ENCODE peak calls at places on chromosome 18, in six cellular contexts. X is fibroblast of lung, Z is tibial nerve, P is ovary, Q is A549, T is right atrium auricular region. S is an unnamed sample. For H3K4me1, the result is how much of the 10 kb centered on the place peaks cover.

GRCh38 chr18:23209796-23210195 is 74.5 kb downstream of the CABLES1 start:
- DNase-seq in X (no peak), Z (no peak), P (no peak), Q (no peak), T (no peak), S (no peak)

GRCh38 chr18:23250893-23251656 is 115.8 kb downstream of the CABLES1 start:
- DNase-seq in X (peak), Z (peak), P (no peak), Q (no peak), T (peak), S (no peak)

GRCh38 chr18:50042611-50043010 is 152.3 kb downstream of the MYO5B start:
- DNase-seq in X (no peak), Z (no peak), P (no peak), Q (no peak), T (no peak), S (no peak)

GRCh38 chr18:36759167-36759776 is 69.5 kb downstream of the TPGS2 start:
- DNase-seq in X (no peak), Z (no peak), P (no peak), Q (no peak), T (no peak), S (no peak)

GRCh38 chr18:34738173-34738894 is 28.2 kb downstream of the DTNA start:
- DNase-seq in X (peak), Z (no peak), P (no peak), Q (no peak), T (no peak), S (no peak)

GRCh38 chr18:79507546-79508480 is 112.1 kb downstream of the NFATC1 start:
- DNase-seq in X (peak), Z (peak), P (peak), Q (no peak), T (peak), S (peak)

GRCh38 chr18:23108496-23108895 is 26.8 kb upstream of the CABLES1 start:
- DNase-seq in X (no peak), Z (no peak), P (no peak), Q (no peak), T (no peak), S (no peak)

GRCh38 chr18:26307161-26307773 is 81.0 kb downstream of the TAF4B start:
- DNase-seq in X (peak), Z (peak), P (no peak), Q (peak), T (no peak), S (no peak)

GRCh38 chr18:61992285-61992684 is 99.5 kb upstream of the RNF152 start:
- DNase-seq in X (peak), Z (no peak), P (no peak), Q (no peak), T (no peak), S (no peak)

GRCh38 chr18:323253-323622 is 55.4 kb upstream of the THOC1 start:
- DNase-seq in X (peak), Z (no peak), P (no peak), Q (no peak), T (no peak), S (no peak)

GRCh38 chr18:48799724-48800315 is 150.9 kb downstream of the SMAD7 start:
- DNase-seq in X (no peak), Z (no peak), P (peak), Q (no peak), T (peak), S (no peak)

GRCh38 chr18:34880882-34881852 is 160.0 kb upstream of the MAPRE2 start:
- DNase-seq in X (peak), Z (no peak), P (no peak), Q (no peak), T (no peak), S (no peak)

GRCh38 chr18:77118256-77119090 is 14.1 kb downstream of the MBP start:
- DNase-seq in X (no peak), Z (no peak), P (no peak), Q (no peak), T (no peak), S (no peak)

GRCh38 chr18:22211660-22212059 is 42.3 kb downstream of the GATA6 start:
- DNase-seq in X (no peak), Z (no peak), P (no peak), Q (no peak), T (no peak), S (no peak)

GRCh38 chr18:49845629-49846252 is 32.4 kb upstream of the ACAA2 start:
- DNase-seq in X (no peak), Z (peak), P (no peak), Q (no peak), T (peak), S (no peak)

GRCh38 chr18:49967914-49968313 is 154.6 kb upstream of the ACAA2 start:
- DNase-seq in X (no peak), Z (no peak), P (no peak), Q (no peak), T (no peak), S (no peak)

GRCh38 chr18:22020127-22020866 is 149.1 kb upstream of the GATA6 start:
- DNase-seq in X (no peak), Z (no peak), P (no peak), Q (no peak), T (no peak), S (peak)

GRCh38 chr18:75183524-75183923 is 25.4 kb downstream of the PTGR3 start:
- DNase-seq in X (no peak), Z (no peak), P (no peak), Q (no peak), T (peak), S (no peak)

GRCh38 chr18:49597152-49597551 is 35.3 kb downstream of the LIPG start:
- DNase-seq in X (no peak), Z (no peak), P (no peak), Q (no peak), T (no peak), S (no peak)

GRCh38 chr18:607930-608329 is 11.1 kb downstream of the CLUL1 start:
- DNase-seq in X (no peak), Z (no peak), P (no peak), Q (no peak), T (no peak), S (no peak)

GRCh38 chr18:10659594-10659993 is 133.8 kb downstream of the NAPG start:
- DNase-seq in X (no peak), Z (no peak), P (no peak), Q (no peak), T (no peak), S (no peak)

GRCh38 chr18:55296761-55297160 is 291.2 kb downstream of the TCF4 start:
- DNase-seq in X (no peak), Z (no peak), P (no peak), Q (no peak), T (no peak), S (no peak)

GRCh38 chr18:55588876-55589595 is 1.0 kb upstream of the TCF4 start:
- DNase-seq in X (peak), Z (no peak), P (no peak), Q (no peak), T (no peak), S (no peak)

GRCh38 chr18:37578886-37579513 is 13.4 kb upstream of the CELF4 start:
- DNase-seq in X (peak), Z (no peak), P (no peak), Q (peak), T (no peak), S (no peak)

DNA sequence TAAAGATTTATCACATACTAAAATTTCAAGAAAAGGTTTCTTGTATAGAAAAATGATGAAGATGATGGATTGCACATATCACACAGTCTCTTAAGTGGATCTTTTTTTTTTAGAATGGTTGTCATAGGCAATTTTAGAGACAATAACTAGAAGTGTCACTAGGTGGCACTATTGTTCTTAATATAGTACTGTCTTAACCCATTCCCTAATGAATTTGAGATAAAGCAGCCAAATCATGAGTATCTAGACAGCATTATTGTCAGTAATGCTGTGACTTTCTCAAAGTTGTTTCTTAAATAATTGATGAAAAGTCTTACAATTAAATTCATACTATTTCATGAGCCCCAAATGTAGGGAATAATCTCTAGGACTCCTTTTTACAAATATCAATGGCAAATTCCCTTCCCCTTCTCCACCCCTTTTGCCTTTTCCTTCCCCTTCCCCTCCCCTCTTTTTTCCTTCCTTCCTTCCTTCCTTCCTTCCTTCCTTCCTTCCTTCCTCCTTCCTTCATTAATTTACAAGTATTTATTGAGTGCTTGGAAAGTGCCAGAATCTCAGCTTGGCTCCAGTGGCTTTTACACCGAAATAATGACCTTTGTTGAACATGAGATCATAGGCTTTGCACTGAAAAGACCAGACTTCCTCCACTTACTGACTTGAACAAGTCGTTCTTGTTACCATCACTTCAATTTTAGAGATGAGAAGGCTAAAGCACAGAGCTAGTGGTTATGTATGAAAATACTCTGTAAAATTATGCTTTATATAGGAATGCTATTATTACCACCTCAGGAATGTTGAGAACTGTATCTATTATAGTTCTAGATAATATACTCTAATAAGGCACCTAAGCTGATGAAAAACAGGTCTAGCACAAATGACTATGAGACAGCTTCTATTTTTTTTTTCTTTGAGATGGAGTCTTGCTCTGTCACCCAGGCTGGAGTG is 19.8 kb downstream of the MYL12B start:
- DNase-seq in X (peak), Z (peak), P (no peak), Q (peak), T (no peak), S (no peak)
- TF ChIP-seq CTCF in X (peak), Z (peak), P (peak), Q (peak), T (peak), S (peak)

GRCh38 chr18:57003342-57003741 is 143.5 kb upstream of the BOD1L2 start:
- DNase-seq in X (no peak), Z (no peak), P (no peak), Q (no peak), T (no peak), S (no peak)
- H3K4me1 ChIP-seq in X (under half), Z (under half), P (under half), Q (under half), T (under half), S (under half)

DNA sequence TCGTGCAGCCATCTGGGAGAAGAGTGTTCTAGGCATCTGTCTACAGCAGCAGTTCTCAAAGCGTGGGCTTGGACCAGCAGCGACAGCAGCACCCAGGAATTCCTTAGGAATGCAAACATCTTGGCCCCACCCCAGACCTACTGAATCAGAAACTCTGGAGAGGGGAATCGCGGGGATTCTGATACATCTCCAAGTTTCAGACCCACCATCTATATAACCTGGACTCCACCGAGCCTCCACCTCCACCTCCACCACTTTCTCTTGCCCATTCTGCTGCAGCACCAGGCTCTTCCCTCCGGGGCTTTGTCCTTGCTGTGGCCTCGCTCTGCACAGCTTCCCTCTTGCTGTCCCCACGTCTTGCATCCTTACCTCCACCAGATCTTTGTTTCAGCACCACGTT is 256.4 kb downstream of the BCL2 start:
- DNase-seq in X (no peak), Z (no peak), P (no peak), Q (no peak), T (no peak), S (no peak)
- H3K27ac ChIP-seq in X (no peak), Z (no peak), P (no peak), Q (no peak), T (no peak), S (no peak)

GRCh38 chr18:9401166-9401565 is 66.6 kb downstream of the TWSG1 start:
- DNase-seq in X (no peak), Z (no peak), P (no peak), Q (no peak), T (no peak), S (no peak)

GRCh38 chr18:9404565-9405060 is 70.0 kb downstream of the TWSG1 start:
- DNase-seq in X (no peak), Z (no peak), P (no peak), Q (no peak), T (peak), S (no peak)

GRCh38 chr18:9405130-9405529 is 70.2 kb upstream of the RALBP1 start:
- DNase-seq in X (no peak), Z (no peak), P (no peak), Q (no peak), T (no peak), S (no peak)

GRCh38 chr18:9405977-9406376 is 69.3 kb upstream of the RALBP1 start:
- DNase-seq in X (no peak), Z (no peak), P (no peak), Q (no peak), T (no peak), S (no peak)

DNA sequence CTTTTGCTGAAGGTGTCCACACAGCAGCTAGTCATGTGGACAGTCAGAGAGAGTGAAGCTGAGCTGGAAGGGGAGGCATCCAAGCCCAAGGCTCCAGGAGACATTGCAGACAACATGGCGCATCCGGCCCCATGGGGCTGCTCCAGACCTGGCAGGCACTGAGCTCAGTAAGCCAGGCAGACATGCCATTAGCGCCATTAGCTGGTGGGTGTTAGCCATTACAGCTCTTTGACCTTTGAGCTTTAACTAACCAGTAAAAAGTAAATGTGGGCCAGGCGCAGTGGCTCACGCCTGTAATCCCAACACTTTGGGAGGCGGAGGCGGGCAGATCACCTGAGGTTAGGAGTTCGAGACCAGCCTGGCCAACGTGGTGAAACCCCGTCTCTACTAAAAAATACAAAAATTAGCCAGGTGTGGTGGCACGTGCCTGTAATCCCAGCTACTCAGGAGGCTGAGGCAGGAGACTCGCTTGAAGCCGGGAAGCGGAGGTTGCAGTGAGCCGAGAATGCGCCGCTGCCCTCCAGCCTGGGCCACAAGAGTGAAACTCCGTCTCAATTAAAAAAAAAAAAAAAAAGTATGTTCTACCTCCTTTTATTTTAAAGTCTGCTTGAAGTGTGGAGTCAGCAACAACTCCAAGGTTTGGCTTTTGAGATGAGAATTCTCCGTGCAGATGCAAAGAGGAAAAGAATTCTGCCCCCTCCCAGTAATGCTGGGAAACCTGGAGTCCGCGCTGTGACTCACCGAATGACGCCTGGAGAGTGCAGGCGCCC is 69.4 kb downstream of the TWSG1 start:
- DNase-seq in X (no peak), Z (peak), P (no peak), Q (no peak), T (no peak), S (no peak)
- TF ChIP-seq CTCF in X (no peak), Z (no peak), P (no peak), Q (no peak), T (no peak), S (no peak)

DNA sequence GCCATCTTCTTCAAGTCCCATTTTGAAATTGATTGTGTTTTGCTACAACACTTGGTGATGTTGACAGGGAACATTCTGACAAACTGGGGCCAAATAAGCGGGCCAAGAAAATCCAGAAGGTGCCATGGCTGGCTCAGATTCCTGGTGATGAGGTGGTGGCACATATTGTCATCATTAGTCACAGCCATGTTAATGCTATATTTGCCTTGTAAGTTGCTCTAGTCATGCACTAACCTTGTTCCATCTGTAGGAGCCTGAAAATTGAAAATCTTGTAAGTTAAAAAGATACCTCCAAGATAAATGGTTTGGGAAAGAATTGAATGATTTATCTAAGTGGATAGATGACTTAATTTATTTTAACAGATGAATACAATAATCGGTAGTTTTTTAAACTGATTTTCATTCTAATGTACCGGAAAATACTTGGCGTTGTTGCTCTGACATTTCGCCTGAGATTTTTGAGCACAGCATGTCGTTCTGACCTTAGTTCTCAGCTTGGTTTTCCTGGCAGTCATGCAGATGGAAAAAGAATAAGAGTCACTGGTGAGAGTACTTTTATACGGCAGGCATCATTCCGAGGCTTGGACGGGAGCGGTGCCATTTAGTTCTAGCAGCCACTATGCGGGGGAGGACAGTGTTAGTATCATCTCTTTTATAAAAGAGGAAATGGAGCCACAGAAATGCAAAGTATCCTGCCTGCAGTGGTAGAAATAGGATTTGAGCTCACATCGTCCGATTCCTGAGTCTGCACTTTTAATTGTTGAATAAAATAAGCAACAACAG is 133.9 kb downstream of the ZNF532 start:
- DNase-seq in X (peak), Z (peak), P (peak), Q (no peak), T (peak), S (peak)
- H3K4me1 ChIP-seq in X (under half), Z (under half), P (under half), Q (half or more), T (under half), S (under half)

GRCh38 chr18:41135146-41135545 is 819.9 kb upstream of the PIK3C3 start:
- DNase-seq in X (no peak), Z (no peak), P (no peak), Q (no peak), T (no peak), S (no peak)

GRCh38 chr18:41128545-41128944 is 826.5 kb upstream of the PIK3C3 start:
- DNase-seq in X (peak), Z (no peak), P (no peak), Q (no peak), T (no peak), S (no peak)

GRCh38 chr18:41131050-41131449 is 824.0 kb upstream of the PIK3C3 start:
- DNase-seq in X (no peak), Z (no peak), P (no peak), Q (no peak), T (no peak), S (no peak)

DNA sequence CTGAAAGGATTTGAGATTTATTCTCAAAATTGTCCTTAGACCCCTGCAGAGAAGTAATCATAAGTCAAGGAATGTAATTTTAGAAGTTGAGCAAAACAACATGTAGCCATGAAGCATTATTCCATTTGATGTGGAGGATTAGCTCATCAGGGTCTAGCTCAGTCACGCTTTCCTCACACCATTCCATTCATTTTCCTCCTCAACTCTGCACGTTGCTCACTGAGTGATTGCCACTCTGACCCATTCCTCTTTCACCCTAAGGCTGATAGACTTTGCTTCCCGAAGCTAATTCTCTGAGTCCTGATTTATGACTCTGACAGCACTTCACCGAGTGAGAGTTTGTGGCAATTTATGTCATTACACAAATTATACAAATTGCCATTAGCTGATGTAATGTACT is 820.6 kb upstream of the PIK3C3 start:
- DNase-seq in X (peak), Z (no peak), P (no peak), Q (no peak), T (no peak), S (no peak)
- H3K27ac ChIP-seq in X (no peak), Z (no peak), P (no peak), Q (no peak), T (no peak), S (no peak)

GRCh38 chr18:46399276-46399675 is 257.7 kb downstream of the LOXHD1 start:
- DNase-seq in X (no peak), Z (no peak), P (no peak), Q (no peak), T (no peak), S (no peak)

GRCh38 chr18:46402945-46403344 is 254.1 kb downstream of the LOXHD1 start:
- DNase-seq in X (no peak), Z (no peak), P (no peak), Q (no peak), T (no peak), S (no peak)

GRCh38 chr18:46402396-46402795 is 254.6 kb downstream of the LOXHD1 start:
- DNase-seq in X (no peak), Z (no peak), P (no peak), Q (no peak), T (no peak), S (no peak)

GRCh38 chr18:46400449-46400848 is 256.6 kb downstream of the LOXHD1 start:
- DNase-seq in X (no peak), Z (no peak), P (no peak), Q (no peak), T (no peak), S (no peak)

GRCh38 chr18:46401486-46402115 is 255.4 kb downstream of the LOXHD1 start:
- DNase-seq in X (no peak), Z (no peak), P (no peak), Q (no peak), T (no peak), S (no peak)
- TF ChIP-seq CTCF in X (no peak), Z (no peak), P (no peak), Q (no peak), T (no peak), S (no peak)

S was measured in transverse colon.